ENCODE peak calls at places on chromosomes 6 and 20, in four cellular contexts. C, N, J and R are unnamed samples.

GRCh38 chr20:53870426-53871199 is 199.8 kb downstream of the BCAS1 start:
- DNase-seq in N (no peak), C (no peak), J (no peak), R (no peak)

GRCh38 chr20:62063601-62063980 is 2.1 kb downstream of the TAF4 start:
- DNase-seq in J (no peak), N (no peak), C (no peak), R (no peak)

GRCh38 chr20:17530153-17530552 is 1.0 kb downstream of the BFSP1 start:
- DNase-seq in C (no peak), J (no peak), N (no peak), R (no peak)

GRCh38 chr6:156954191-156954590 is 177.0 kb downstream of the ARID1B start:
- DNase-seq in N (no peak), J (no peak), C (no peak), R (no peak)

GRCh38 chr6:168884646-168885086 is 369.0 kb downstream of the THBS2 start:
- DNase-seq in C (peak), N (peak), J (peak), R (peak)

GRCh38 chr20:3681931-3682820 is at the start of gene ADAM33:
- DNase-seq in N (no peak), J (no peak), C (no peak), R (no peak)

GRCh38 chr6:142118926-142119325 is 13.8 kb upstream of the GJE1 start:
- DNase-seq in J (no peak), N (no peak), C (no peak), R (no peak)

GRCh38 chr6:156379946-156380707 is 397.1 kb upstream of the ARID1B start:
- DNase-seq in N (no peak), J (no peak), C (no peak), R (no peak)

GRCh38 chr6:44662461-44663121 is 275.1 kb downstream of the CDC5L start:
- DNase-seq in J (no peak), C (peak), N (no peak), R (peak)

GRCh38 chr20:58645277-58645968 is 5.7 kb upstream of the STX16 start:
- DNase-seq in J (no peak), C (no peak), N (no peak), R (peak)

GRCh38 chr20:56460459-56460858 is 8.0 kb upstream of the RTF2 start:
- DNase-seq in J (no peak), N (no peak), C (no peak), R (no peak)